ENCODE peak calls at places on chromosomes 16 and 17, in five cellular contexts. E is CD8-positive, alpha-beta memory T cell; U is GM12878; J is thyroid gland; M is adrenal gland. C is an unnamed sample.
A peak's percentile ranks its signal among the peaks of the same experiment; 100 is the strongest.

GRCh38 chr16:69564845-69565610 is 738 bp upstream of the NFAT5 start:
- DNase-seq in E (no peak), U (no peak), J (no peak), M (no peak), C (peak; percentile 18)

GRCh38 chr17:11506635-11507034 is 91.6 kb upstream of the DNAH9 start:
- DNase-seq in E (no peak), U (no peak), J (no peak), M (peak; percentile 23), C (no peak)

GRCh38 chr17:77768475-77768874 is 190.0 kb upstream of the TNRC6C start:
- DNase-seq in E (no peak), U (no peak), J (peak; percentile 38), M (no peak), C (no peak)

GRCh38 chr16:75074920-75075687 is 41.5 kb downstream of the LDHD start:
- DNase-seq in E (peak; percentile 75), U (peak; percentile 96), J (no peak), M (no peak), C (peak; percentile 67)

GRCh38 chr16:66512589-66513404 is 37.1 kb downstream of the TK2 start:
- DNase-seq in E (no peak), U (no peak), J (no peak), M (no peak), C (no peak)

GRCh38 chr17:63974594-63975192 is 2.0 kb upstream of the SCN4A start:
- DNase-seq in E (no peak), U (no peak), J (peak; percentile 64), M (no peak), C (no peak)

GRCh38 chr17:50638851-50639767 is 4.4 kb downstream of the ABCC3 start:
- DNase-seq in E (no peak), U (no peak), J (peak; percentile 100), M (peak; percentile 97), C (peak; percentile 98)

GRCh38 chr16:46638947-46639925 is 18.1 kb upstream of the SHCBP1 start:
- DNase-seq in E (no peak), U (no peak), J (no peak), M (no peak), C (no peak)

GRCh38 chr16:65319621-65320231 is 197.9 kb upstream of the CDH11 start:
- DNase-seq in E (no peak), U (no peak), J (no peak), M (no peak), C (no peak)

GRCh38 chr17:64377769-64378282 is 12.8 kb downstream of the PECAM1 start:
- DNase-seq in E (no peak), U (no peak), J (no peak), M (no peak), C (no peak)

GRCh38 chr17:29930399-29931010 is 477 bp upstream of the SSH2 start:
- DNase-seq in E (no peak), U (no peak), J (peak; percentile 10), M (no peak), C (no peak)

GRCh38 chr17:29929006-29929543 is 953 bp downstream of the SSH2 start:
- DNase-seq in E (no peak), U (no peak), J (peak; percentile 44), M (peak; percentile 14), C (peak; percentile 57)

GRCh38 chr17:29933379-29933778 is 3.4 kb upstream of the SSH2 start:
- DNase-seq in E (no peak), U (no peak), J (no peak), M (peak; percentile 9), C (peak; percentile 29)

GRCh38 chr17:29929544-29930398 is at the start of gene SSH2:
- DNase-seq in E (peak; percentile 85), U (peak; percentile 67), J (peak; percentile 91), M (peak; percentile 86), C (peak; percentile 96)

DNA sequence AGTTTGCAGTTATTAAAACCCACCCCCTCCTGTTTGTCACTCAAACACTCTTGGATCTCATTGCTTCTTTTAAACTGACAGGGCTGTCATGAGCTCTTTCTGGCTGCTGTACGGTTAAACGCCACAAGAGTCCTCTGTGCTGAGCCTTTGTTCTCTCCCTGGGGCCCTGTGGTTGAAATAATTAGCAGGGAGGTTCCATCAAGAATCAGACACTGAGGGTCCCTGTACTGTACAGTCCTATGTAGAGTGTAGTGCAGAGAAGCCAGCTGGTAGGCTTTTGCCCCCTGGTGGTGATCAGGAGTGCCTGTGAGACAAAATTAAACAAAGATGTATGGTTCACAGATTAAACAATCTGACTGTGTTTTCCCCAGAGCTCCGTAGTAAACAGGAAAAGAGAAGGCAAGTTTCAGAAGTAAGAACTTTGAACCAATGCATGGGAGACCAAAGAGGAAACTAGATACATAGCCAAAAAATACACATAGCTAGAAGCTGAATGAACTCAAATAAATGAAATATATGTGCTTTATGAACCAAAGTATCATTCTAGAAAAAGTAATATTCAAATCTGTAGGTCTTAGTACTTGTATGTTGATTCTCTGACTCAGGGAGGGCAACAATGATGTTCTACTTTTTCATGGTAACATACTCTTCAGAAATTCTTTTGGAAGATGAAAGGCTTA is 1.4 kb upstream of the SSH2 start:
- DNase-seq in E (peak; percentile 50), U (peak; percentile 90), J (peak; percentile 63), M (peak; percentile 66), C (peak; percentile 80)
- H3K27ac ChIP-seq in E (no peak overlapping the region), U (no peak overlapping the region), J (no peak overlapping the region), M (no peak overlapping the region), C (no peak overlapping the region)

GRCh38 chr17:41785876-41786226 is 660 bp downstream of the JUP start:
- DNase-seq in E (no peak), U (no peak), J (peak; percentile 78), M (no peak), C (peak; percentile 91)
- H3K27ac ChIP-seq in E (peak overlapping the region; percentile 51), U (no peak overlapping the region), J (peak overlapping the region; percentile 95), M (peak overlapping the region; percentile 79), C (peak overlapping the region; percentile 100)

DNA sequence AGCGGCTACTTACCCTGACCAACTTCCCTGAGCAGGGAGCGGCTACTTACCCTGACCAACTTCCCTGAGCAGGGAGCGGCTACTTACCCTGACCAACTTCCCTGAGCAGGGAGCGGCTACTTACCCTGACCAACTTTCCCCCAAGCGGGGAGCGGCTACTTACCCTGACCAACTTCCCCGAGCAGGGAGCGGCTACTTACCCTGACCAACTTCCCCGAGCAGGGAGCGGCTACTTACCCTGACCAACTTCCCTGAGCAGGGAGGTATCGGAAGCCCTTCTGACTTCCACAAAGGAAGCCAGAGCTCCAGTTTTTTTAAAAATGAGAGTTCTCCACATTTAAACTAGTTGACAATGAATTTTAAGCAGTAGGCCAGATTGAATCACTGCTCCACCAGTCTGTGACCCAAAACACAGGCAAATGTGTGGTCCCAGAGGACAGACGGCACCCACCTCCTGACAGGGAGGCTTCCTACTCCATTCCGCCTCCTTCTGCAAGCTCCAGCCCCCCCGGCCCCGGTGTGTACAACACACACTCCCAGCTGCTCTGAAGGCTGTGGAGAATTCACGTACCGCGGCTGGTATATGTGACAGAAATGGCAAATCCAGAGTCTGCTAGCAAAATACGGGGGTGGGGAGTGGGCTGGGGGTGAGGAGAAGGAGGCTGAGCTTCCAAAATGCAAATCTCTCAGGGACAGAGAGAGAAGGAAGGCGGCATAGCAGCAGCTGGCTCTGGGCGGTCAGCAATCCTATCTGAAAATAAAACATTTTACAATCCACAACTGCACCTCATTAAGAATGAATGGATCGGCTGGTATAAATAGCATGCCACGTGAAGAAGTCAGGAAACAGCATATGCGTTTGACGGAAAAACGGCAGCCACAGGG is 53.0 kb upstream of the DOC2B start:
- DNase-seq in E (no peak), U (no peak), J (no peak), M (peak; percentile 7), C (no peak)
- H3K27ac ChIP-seq in E (no peak overlapping the region), U (no peak overlapping the region), J (no peak overlapping the region), M (peak overlapping the region; percentile 80), C (no peak overlapping the region)

DNA sequence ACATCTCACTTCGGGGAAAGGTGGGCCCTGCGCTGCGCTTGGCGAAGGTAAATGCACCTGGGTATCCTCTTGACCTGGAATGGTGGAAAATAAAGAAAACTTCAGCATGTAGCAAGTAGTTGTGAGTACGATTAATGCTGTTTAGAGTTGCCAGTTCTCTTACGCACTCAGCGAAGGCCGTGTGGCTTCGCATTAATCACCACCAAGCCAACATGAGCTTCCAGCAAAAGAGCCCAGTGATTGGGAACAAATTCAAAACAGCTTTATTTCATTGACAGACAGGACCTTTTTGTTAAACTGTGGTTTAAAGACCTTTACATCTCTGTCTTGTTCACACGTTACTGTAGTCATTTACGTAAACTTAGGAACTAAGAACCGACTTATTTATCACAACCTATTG is 531.4 kb downstream of the MAF start:
- DNase-seq in E (no peak), U (no peak), J (no peak), M (no peak), C (no peak)
- H3K27ac ChIP-seq in E (no peak overlapping the region), U (no peak overlapping the region), J (no peak overlapping the region), M (no peak overlapping the region), C (peak overlapping the region; percentile 48)

GRCh38 chr17:60901806-60902205 is 224.2 kb downstream of the BCAS3 start:
- DNase-seq in E (no peak), U (no peak), J (no peak), M (no peak), C (no peak)

GRCh38 chr17:60901222-60901621 is 223.6 kb downstream of the BCAS3 start:
- DNase-seq in E (no peak), U (no peak), J (no peak), M (no peak), C (no peak)

GRCh38 chr17:60900688-60901087 is 223.0 kb downstream of the BCAS3 start:
- DNase-seq in E (no peak), U (no peak), J (no peak), M (no peak), C (no peak)

GRCh38 chr17:60904582-60904981 is 226.9 kb downstream of the BCAS3 start:
- DNase-seq in E (no peak), U (no peak), J (no peak), M (no peak), C (no peak)

GRCh38 chr17:60902399-60902798 is 224.7 kb downstream of the BCAS3 start:
- DNase-seq in E (no peak), U (no peak), J (no peak), M (no peak), C (no peak)
- H3K27ac ChIP-seq in E (no peak overlapping the region), U (no peak overlapping the region), J (no peak overlapping the region), M (no peak overlapping the region), C (no peak overlapping the region)

C was measured in small intestine.